ENCODE peak calls at places on chromosomes 2 and 18, in nine cellular contexts. Y is T-helper 1 cell, L is NCI-H1436, M is colonic mucosa, N is NCI-H2081, V is EL, X is hypothalamus, U is NAMALWA, T is sciatic nerve. P is an unnamed sample.

GRCh38 chr2:164737612-164738081 is 104.0 kb downstream of the COBLL1 start:
- DNase-seq in Y (peak; percentile 50), L (peak; percentile 64), M (peak; percentile 64), N (peak; percentile 83), V (peak; percentile 69), X (no peak), U (peak; percentile 69), T (peak; percentile 65), P (no peak)

GRCh38 chr2:9107168-9108025 is 99.2 kb upstream of the ASAP2 start:
- DNase-seq in Y (no peak), L (no peak), M (peak; percentile 73), N (no peak), V (no peak), X (no peak), U (no peak), T (no peak), P (no peak)

GRCh38 chr2:211494085-211494484 is 937.7 kb downstream of the CPS1 start:
- DNase-seq in Y (no peak), L (no peak), M (no peak), N (no peak), V (no peak), X (no peak), U (no peak), T (no peak), P (no peak)

GRCh38 chr2:57855207-57855606 is 191.4 kb upstream of the VRK2 start:
- DNase-seq in Y (no peak), L (no peak), M (no peak), N (no peak), V (no peak), X (no peak), U (no peak), T (no peak), P (no peak)

GRCh38 chr2:113979172-113980128 is 89.6 kb downstream of the ACTR3 start:
- DNase-seq in Y (peak; percentile 45), L (no peak), M (no peak), N (no peak), V (no peak), X (no peak), U (peak; percentile 63), T (no peak), P (no peak)

GRCh38 chr2:239009001-239009961 is 161.4 kb downstream of the TWIST2 start:
- DNase-seq in Y (no peak), L (no peak), M (no peak), N (no peak), V (no peak), X (no peak), U (no peak), T (peak; percentile 51), P (peak; percentile 86)

GRCh38 chr2:10410001-10410671 is 38.0 kb downstream of the ODC1 start:
- DNase-seq in Y (no peak), L (no peak), M (no peak), N (no peak), V (no peak), X (no peak), U (peak; percentile 85), T (no peak), P (no peak)

GRCh38 chr2:203238711-203239526 is at the start of gene CYP20A1:
- DNase-seq in Y (peak; percentile 98), L (peak; percentile 94), M (peak; percentile 97), N (peak; percentile 94), V (peak; percentile 96), X (peak; percentile 97), U (peak; percentile 95), T (peak; percentile 98), P (peak; percentile 99)

GRCh38 chr2:84874381-84875212 is 6.3 kb downstream of the TRABD2A start:
- DNase-seq in Y (no peak), L (no peak), M (no peak), N (no peak), V (peak; percentile 40), X (no peak), U (no peak), T (no peak), P (peak; percentile 43)

GRCh38 chr2:695111-695510 is 17.9 kb upstream of the TMEM18 start:
- DNase-seq in Y (no peak), L (no peak), M (no peak), N (peak; percentile 23), V (no peak), X (no peak), U (no peak), T (no peak), P (no peak)

GRCh38 chr18:35071819-35072247 is 30.6 kb downstream of the MAPRE2 start:
- DNase-seq in Y (no peak), L (no peak), M (no peak), N (no peak), V (no peak), X (no peak), U (no peak), T (no peak), P (no peak)

GRCh38 chr18:64238076-64238475 is 89.2 kb upstream of the LINC00305 start:
- DNase-seq in Y (no peak), L (no peak), M (no peak), N (no peak), V (no peak), X (no peak), U (no peak), T (no peak), P (no peak)

GRCh38 chr2:214808481-214808931 is 977 bp downstream of the BARD1 start:
- DNase-seq in Y (no peak), L (no peak), M (no peak), N (no peak), V (peak; percentile 3), X (no peak), U (peak; percentile 60), T (no peak), P (no peak)

GRCh38 chr2:198325359-198325758 is 521.0 kb downstream of the PLCL1 start:
- DNase-seq in Y (no peak), L (no peak), M (no peak), N (no peak), V (no peak), X (no peak), U (no peak), T (no peak), P (no peak)

GRCh38 chr2:129396980-129397599 is 582.4 kb upstream of the RAB6C start:
- DNase-seq in Y (no peak), L (no peak), M (no peak), N (no peak), V (no peak), X (no peak), U (peak; percentile 51), T (no peak), P (no peak)

GRCh38 chr2:32807662-32808061 is 139.1 kb upstream of the LTBP1 start:
- DNase-seq in Y (no peak), L (no peak), M (no peak), N (no peak), V (no peak), X (no peak), U (no peak), T (no peak), P (no peak)

GRCh38 chr2:127463155-127463991 is 45.1 kb downstream of the PROC start:
- DNase-seq in Y (no peak), L (no peak), M (no peak), N (no peak), V (no peak), X (no peak), U (no peak), T (no peak), P (no peak)

GRCh38 chr2:74080346-74080745 is 67.4 kb downstream of the BOLA3 start:
- DNase-seq in Y (no peak), L (no peak), M (no peak), N (no peak), V (no peak), X (no peak), U (no peak), T (no peak), P (no peak)

GRCh38 chr2:126887506-126887905 is 11.2 kb upstream of the TEX51 start:
- DNase-seq in Y (no peak), L (no peak), M (no peak), N (no peak), V (no peak), X (no peak), U (no peak), T (peak; percentile 38), P (peak; percentile 69)

GRCh38 chr2:24559714-24560113 is 68.7 kb downstream of the NCOA1 start:
- DNase-seq in Y (no peak), L (peak; percentile 25), M (no peak), N (peak; percentile 5), V (peak; percentile 41), X (no peak), U (no peak), T (no peak), P (no peak)

GRCh38 chr2:213122730-213123129 is 28.7 kb downstream of the IKZF2 start:
- DNase-seq in Y (no peak), L (peak; percentile 22), M (peak; percentile 50), N (peak; percentile 52), V (no peak), X (no peak), U (no peak), T (no peak), P (no peak)

GRCh38 chr18:78735131-78736014 is 244.2 kb upstream of the SALL3 start:
- DNase-seq in Y (no peak), L (no peak), M (no peak), N (no peak), V (no peak), X (no peak), U (no peak), T (peak; percentile 47), P (peak; percentile 88)

GRCh38 chr18:10131783-10132381 is 218.1 kb downstream of the VAPA start:
- DNase-seq in Y (no peak), L (no peak), M (no peak), N (no peak), V (no peak), X (no peak), U (no peak), T (no peak), P (no peak)

GRCh38 chr18:24362757-24363156 is 34.9 kb downstream of the OSBPL1A start:
- DNase-seq in Y (no peak), L (no peak), M (no peak), N (no peak), V (no peak), X (no peak), U (no peak), T (no peak), P (no peak)

GRCh38 chr2:20496942-20497341 is 50.1 kb downstream of the RHOB start:
- DNase-seq in Y (no peak), L (no peak), M (no peak), N (no peak), V (no peak), X (no peak), U (no peak), T (peak; percentile 42), P (peak; percentile 64)

GRCh38 chr2:88263861-88264260 is 93.7 kb downstream of the THNSL2 start:
- DNase-seq in Y (no peak), L (no peak), M (no peak), N (no peak), V (no peak), X (no peak), U (no peak), T (no peak), P (no peak)

GRCh38 chr2:85536479-85536878 is 2.5 kb upstream of the MAT2A start:
- DNase-seq in Y (no peak), L (no peak), M (no peak), N (peak; percentile 18), V (peak; percentile 81), X (no peak), U (no peak), T (no peak), P (no peak)

GRCh38 chr2:221705478-221705877 is 133.4 kb upstream of the EPHA4 start:
- DNase-seq in Y (no peak), L (no peak), M (no peak), N (no peak), V (no peak), X (no peak), U (no peak), T (no peak), P (no peak)

GRCh38 chr2:168340931-168341330 is 93.5 kb upstream of the STK39 start:
- DNase-seq in Y (no peak), L (no peak), M (no peak), N (no peak), V (no peak), X (no peak), U (no peak), T (no peak), P (no peak)

GRCh38 chr2:45069711-45070664 is 60.7 kb upstream of the SIX2 start:
- DNase-seq in Y (no peak), L (peak; percentile 17), M (no peak), N (no peak), V (no peak), X (no peak), U (no peak), T (no peak), P (no peak)

GRCh38 chr2:145283131-145283530 is 763.2 kb upstream of the ZEB2 start:
- DNase-seq in Y (no peak), L (no peak), M (no peak), N (no peak), V (no peak), X (no peak), U (peak; percentile 5), T (no peak), P (no peak)